ENCODE peak calls at places on chromosomes 2 and 18, in eight cellular contexts. A, E, L, V, J, S, H and T are unnamed samples.
A peak's percentile ranks its signal among the peaks of the same experiment; 100 is the strongest.

GRCh38 chr2:119929537-119929936 is 83.3 kb upstream of the EPB41L5 start:
- DNase-seq in S (no peak), A (no peak), V (no peak), J (no peak), L (no peak), E (no peak), H (no peak), T (no peak)

GRCh38 chr2:9408641-9409151 is 14.6 kb downstream of the ITGB1BP1 start:
- DNase-seq in A (no peak), E (peak; percentile 63), L (no peak), S (no peak), J (no peak), H (no peak), V (no peak), T (peak; percentile 71)

GRCh38 chr18:32138332-32138731 is 46.7 kb downstream of the RNF138 start:
- DNase-seq in H (no peak), E (no peak), J (no peak), A (no peak), S (no peak), L (no peak), V (no peak), T (no peak)

GRCh38 chr2:74708883-74709282 is 54.8 kb downstream of the SEMA4F start:
- DNase-seq in E (no peak), A (no peak), J (peak; percentile 51), S (no peak), H (no peak), L (no peak), V (no peak), T (no peak)

GRCh38 chr2:102060792-102061191 is 69.0 kb downstream of the IL1R2 start:
- DNase-seq in H (no peak), V (no peak), A (no peak), J (no peak), S (no peak), E (no peak), L (no peak), T (no peak)

GRCh38 chr2:170122883-170123547 is 54.9 kb upstream of the MYO3B start:
- DNase-seq in L (no peak), S (no peak), E (no peak), J (peak; percentile 33), H (no peak), V (no peak), A (no peak), T (peak; percentile 86)

GRCh38 chr2:67446504-67446911 is 49.4 kb downstream of the ETAA1 start:
- DNase-seq in S (no peak), J (peak; percentile 79), A (no peak), E (no peak), V (no peak), H (no peak), L (no peak), T (no peak)

GRCh38 chr2:27494944-27495554 is at the start of gene FNDC4:
- DNase-seq in H (peak; percentile 49), E (no peak), J (peak; percentile 18), V (peak; percentile 16), A (no peak), S (peak; percentile 50), L (peak; percentile 28), T (no peak)

GRCh38 chr18:3554091-3554601 is 104.2 kb downstream of the TGIF1 start:
- DNase-seq in S (no peak), A (no peak), H (no peak), E (no peak), L (no peak), V (no peak), J (peak; percentile 31), T (no peak)

GRCh38 chr2:181397331-181397730 is 59.9 kb upstream of the ITGA4 start:
- DNase-seq in S (no peak), V (no peak), L (no peak), A (no peak), H (no peak), E (no peak), J (no peak), T (no peak)

GRCh38 chr2:224085811-224086210 is 46.7 kb upstream of the SERPINE2 start:
- DNase-seq in A (no peak), H (no peak), S (no peak), V (no peak), J (peak; percentile 53), E (no peak), L (no peak), T (no peak)

GRCh38 chr2:178553047-178553446 is 72.8 kb downstream of the PLEKHA3 start:
- DNase-seq in V (no peak), S (no peak), L (no peak), E (no peak), A (no peak), J (peak; percentile 8), H (no peak), T (peak; percentile 64)

GRCh38 chr2:168182850-168183249 is 64.5 kb downstream of the STK39 start:
- DNase-seq in A (no peak), V (no peak), J (no peak), E (no peak), S (no peak), H (no peak), L (no peak), T (no peak)

GRCh38 chr18:48655460-48655859 is 116.6 kb downstream of the CTIF start:
- DNase-seq in E (no peak), A (no peak), V (no peak), S (no peak), J (no peak), H (no peak), L (no peak), T (no peak)
- H3K27ac ChIP-seq in E (peak overlapping the region; percentile 21), A (no peak overlapping the region), V (no peak overlapping the region), S (no peak overlapping the region), J (no peak overlapping the region), H (no peak overlapping the region), L (no peak overlapping the region), T (no peak overlapping the region)

DNA sequence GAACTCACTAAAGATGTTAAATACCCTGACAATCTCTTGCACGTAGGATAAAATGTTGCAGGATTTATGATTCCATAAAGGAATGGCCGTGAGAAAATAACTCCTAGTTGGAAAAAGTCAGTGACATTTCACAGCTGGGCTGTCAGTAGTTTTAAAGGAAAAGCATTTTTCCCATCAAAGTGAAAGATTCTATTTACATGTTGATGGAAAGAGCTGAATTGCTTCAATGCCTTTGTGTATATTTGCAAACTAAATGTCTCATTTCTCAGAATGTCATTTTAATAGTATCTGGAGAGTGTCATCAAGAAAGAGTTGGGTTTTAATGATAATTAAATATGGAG is 36.6 kb downstream of the MBP start:
- DNase-seq in L (no peak), E (no peak), S (no peak), H (no peak), V (no peak), A (no peak), J (peak; percentile 58), T (no peak)
- H3K27ac ChIP-seq in L (no peak overlapping the region), E (no peak overlapping the region), S (no peak overlapping the region), H (no peak overlapping the region), V (no peak overlapping the region), A (no peak overlapping the region), J (no peak overlapping the region), T (no peak overlapping the region)

GRCh38 chr2:240299710-240300068 is 135.8 kb upstream of the GPC1 start:
- DNase-seq in E (no peak), A (no peak), L (no peak), V (no peak), S (no peak), H (no peak), J (no peak), T (no peak)

GRCh38 chr2:240300840-240301239 is 134.6 kb upstream of the GPC1 start:
- DNase-seq in H (no peak), J (no peak), L (no peak), S (no peak), E (no peak), A (no peak), V (no peak), T (no peak)

GRCh38 chr2:240301256-240301795 is 134.1 kb upstream of the GPC1 start:
- DNase-seq in E (no peak), S (no peak), V (no peak), L (no peak), J (no peak), H (no peak), A (no peak), T (no peak)

GRCh38 chr2:240298803-240299709 is 136.4 kb upstream of the GPC1 start:
- DNase-seq in V (no peak), E (no peak), H (no peak), J (no peak), L (no peak), S (no peak), A (no peak), T (no peak)

DNA sequence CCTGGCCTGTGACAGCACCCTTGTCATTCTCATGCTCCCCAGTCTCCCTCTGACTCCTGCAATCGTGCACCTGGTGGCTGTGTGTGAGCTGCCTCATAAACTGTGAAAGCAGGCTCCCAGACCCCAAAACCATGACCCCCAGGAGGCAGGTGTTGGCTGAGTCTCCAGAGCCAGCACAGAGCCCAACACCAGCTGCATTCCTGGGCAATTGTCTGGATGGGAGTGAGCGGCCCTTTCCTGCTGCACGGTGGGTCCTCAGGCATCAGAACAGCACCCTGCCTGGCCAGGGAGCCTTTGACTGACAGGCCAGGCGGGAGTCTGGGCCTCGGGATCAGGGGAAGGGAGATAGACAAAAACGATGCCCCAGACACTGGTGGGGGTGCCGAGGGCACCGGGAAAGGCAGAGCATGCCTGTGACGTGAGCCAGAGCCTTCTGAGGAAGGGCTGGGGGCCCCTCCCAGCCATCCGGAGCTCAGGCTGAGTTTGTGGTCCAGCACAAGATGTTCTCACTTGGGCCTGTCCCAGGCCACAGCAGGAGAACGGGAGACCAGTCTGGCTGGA is 135.1 kb upstream of the GPC1 start:
- DNase-seq in S (no peak), H (no peak), A (no peak), L (no peak), J (no peak), E (no peak), V (no peak), T (no peak)
- H3K27ac ChIP-seq in S (no peak overlapping the region), H (no peak overlapping the region), A (no peak overlapping the region), L (no peak overlapping the region), J (no peak overlapping the region), E (no peak overlapping the region), V (no peak overlapping the region), T (no peak overlapping the region)

GRCh38 chr2:46850742-46851141 is 64.9 kb downstream of the MCFD2 start:
- DNase-seq in V (peak; percentile 67), H (peak; percentile 55), J (peak; percentile 72), E (no peak), L (no peak), S (peak; percentile 73), A (no peak), T (no peak)
- H3K27ac ChIP-seq in V (peak overlapping the region; percentile 89), H (peak overlapping the region; percentile 80), J (peak overlapping the region; percentile 94), E (no peak overlapping the region), L (peak overlapping the region; percentile 86), S (peak overlapping the region; percentile 73), A (no peak overlapping the region), T (peak overlapping the region; percentile 16)

DNA sequence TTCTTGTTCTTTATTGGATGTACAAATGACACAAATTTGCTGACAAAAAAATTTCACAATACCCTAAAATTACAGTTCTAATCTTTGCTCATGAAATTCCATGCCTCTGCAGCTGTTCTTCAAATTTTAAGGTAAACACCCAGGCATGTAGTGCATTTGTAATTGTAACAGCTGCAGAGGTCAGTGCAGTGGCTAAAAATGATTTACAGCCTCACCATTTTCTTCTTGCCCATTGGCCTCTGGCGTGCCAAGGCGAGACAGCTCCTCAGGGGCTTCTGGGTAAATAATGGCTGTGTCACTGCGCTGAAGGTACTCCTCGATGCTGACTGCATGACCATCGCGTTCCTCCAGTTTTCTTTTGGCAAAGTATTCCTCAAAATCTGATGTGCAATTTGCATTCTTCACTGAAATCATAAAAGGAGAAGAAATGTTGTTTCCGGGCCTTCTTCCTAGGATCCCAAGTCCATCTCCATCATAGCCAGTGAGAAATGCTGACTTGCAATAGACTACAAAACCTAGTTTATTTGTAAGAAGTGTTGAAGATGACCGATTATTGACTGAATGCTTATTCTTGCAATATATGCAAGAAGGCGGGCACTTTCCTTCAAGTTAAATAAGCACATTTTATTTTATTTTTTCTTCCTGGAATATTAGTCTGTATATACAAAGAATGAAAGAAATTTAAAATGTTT is 115.2 kb downstream of the ZEB2 start:
- DNase-seq in L (no peak), S (no peak), J (peak; percentile 27), A (no peak), E (no peak), V (no peak), H (no peak), T (no peak)
- H3K27ac ChIP-seq in L (no peak overlapping the region), S (no peak overlapping the region), J (peak overlapping the region; percentile 88), A (no peak overlapping the region), E (peak overlapping the region; percentile 87), V (no peak overlapping the region), H (no peak overlapping the region), T (no peak overlapping the region)